ENCODE peak calls at places on chromosomes 2 and 18, in five cellular contexts. One of them, this sample, is unnamed.
A peak's percentile ranks its signal among the peaks of the same experiment; 100 is the strongest.

GRCh38 chr18:77080283-77080682 is 52.3 kb downstream of the MBP start:
- DNase-seq in IMR-90: no peak
- DNase-seq in mesendoderm: no peak
- DNase-seq in aorta: no peak
- DNase-seq in prostate gland: no peak
- DNase-seq in this sample: peak; percentile 57

GRCh38 chr18:13550446-13551304 is 175.7 kb downstream of the FAM210A start:
- DNase-seq in IMR-90: no peak
- DNase-seq in mesendoderm: no peak
- DNase-seq in aorta: no peak
- DNase-seq in prostate gland: no peak
- DNase-seq in this sample: peak; percentile 34

GRCh38 chr2:206082298-206082843 is 3.6 kb downstream of the INO80D start:
- DNase-seq in aorta: no peak
- DNase-seq in prostate gland: no peak
- DNase-seq in IMR-90: no peak
- DNase-seq in mesendoderm: peak; percentile 65
- DNase-seq in this sample: no peak

GRCh38 chr18:50283469-50284209 is 2.3 kb upstream of the MBD1 start:
- DNase-seq in aorta: no peak
- DNase-seq in IMR-90: no peak
- DNase-seq in prostate gland: no peak
- DNase-seq in mesendoderm: no peak
- DNase-seq in this sample: no peak

GRCh38 chr2:29075894-29076700 is 1.8 kb upstream of the PCARE start:
- DNase-seq in IMR-90: peak; percentile 44
- DNase-seq in prostate gland: no peak
- DNase-seq in mesendoderm: no peak
- DNase-seq in aorta: no peak
- DNase-seq in this sample: no peak

GRCh38 chr2:223052710-223053261 is 796 bp downstream of the KCNE4 start:
- DNase-seq in IMR-90: no peak
- DNase-seq in prostate gland: no peak
- DNase-seq in mesendoderm: no peak
- DNase-seq in aorta: peak; percentile 81
- DNase-seq in this sample: no peak

GRCh38 chr2:75079575-75079974 is 119.7 kb downstream of the TACR1 start:
- DNase-seq in mesendoderm: no peak
- DNase-seq in aorta: no peak
- DNase-seq in IMR-90: peak; percentile 15
- DNase-seq in prostate gland: no peak
- DNase-seq in this sample: no peak

GRCh38 chr2:18552351-18553077 is 7.9 kb downstream of the RDH14 start:
- DNase-seq in aorta: no peak
- DNase-seq in mesendoderm: no peak
- DNase-seq in prostate gland: no peak
- DNase-seq in IMR-90: no peak
- DNase-seq in this sample: no peak

GRCh38 chr2:223959688-223960087 is 2.4 kb downstream of the MRPL44 start:
- DNase-seq in mesendoderm: no peak
- DNase-seq in IMR-90: peak; percentile 14
- DNase-seq in aorta: no peak
- DNase-seq in prostate gland: peak; percentile 54
- DNase-seq in this sample: no peak

GRCh38 chr18:36775396-36775795 is 53.4 kb downstream of the TPGS2 start:
- DNase-seq in prostate gland: no peak
- DNase-seq in IMR-90: no peak
- DNase-seq in mesendoderm: no peak
- DNase-seq in aorta: no peak
- DNase-seq in this sample: no peak

GRCh38 chr2:55957142-55957541 is 33.6 kb upstream of the EFEMP1 start:
- DNase-seq in prostate gland: no peak
- DNase-seq in IMR-90: no peak
- DNase-seq in mesendoderm: no peak
- DNase-seq in aorta: no peak
- DNase-seq in this sample: no peak

DNA sequence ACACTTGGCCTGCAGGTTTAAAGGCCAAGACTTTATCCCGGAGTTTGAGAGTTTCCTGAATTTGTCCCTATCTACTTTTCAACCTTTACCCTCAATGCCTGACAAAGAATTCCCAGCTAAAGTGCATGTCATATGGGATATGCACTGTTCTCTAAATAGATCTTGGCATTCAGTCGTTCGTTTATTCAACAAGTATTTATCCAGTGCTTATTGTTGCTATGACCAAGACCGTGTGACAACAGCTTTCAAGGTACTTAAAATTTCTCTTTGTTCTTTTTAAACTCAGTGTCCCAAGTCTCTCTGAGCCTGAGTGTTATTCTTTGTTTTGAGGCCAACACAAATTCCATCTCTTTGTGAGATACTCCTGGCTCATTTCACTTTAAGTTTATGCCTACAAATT is 133.4 kb downstream of the RGPD3 start:
- DNase-seq in mesendoderm: no peak
- DNase-seq in IMR-90: no peak
- DNase-seq in aorta: no peak
- DNase-seq in prostate gland: no peak
- DNase-seq in this sample: no peak
- H3K27ac ChIP-seq in mesendoderm: no peak overlapping the region
- H3K27ac ChIP-seq in IMR-90: no peak overlapping the region
- H3K27ac ChIP-seq in aorta: no peak overlapping the region
- H3K27ac ChIP-seq in prostate gland: no peak overlapping the region
- H3K27ac ChIP-seq in this sample: no peak overlapping the region

GRCh38 chr2:238337846-238338245 is 17.5 kb downstream of the TRAF3IP1 start:
- DNase-seq in IMR-90: no peak
- DNase-seq in mesendoderm: no peak
- DNase-seq in aorta: no peak
- DNase-seq in prostate gland: no peak
- DNase-seq in this sample: no peak
- H3K4me1 ChIP-seq in IMR-90: no peaks in the 10 kb centered on the region
- H3K4me1 ChIP-seq in mesendoderm: no peaks in the 10 kb centered on the region
- H3K4me1 ChIP-seq in aorta: no peaks in the 10 kb centered on the region
- H3K4me1 ChIP-seq in prostate gland: no peaks in the 10 kb centered on the region
- H3K4me1 ChIP-seq in this sample: peaks cover 5% of the 10 kb centered on the region

DNA sequence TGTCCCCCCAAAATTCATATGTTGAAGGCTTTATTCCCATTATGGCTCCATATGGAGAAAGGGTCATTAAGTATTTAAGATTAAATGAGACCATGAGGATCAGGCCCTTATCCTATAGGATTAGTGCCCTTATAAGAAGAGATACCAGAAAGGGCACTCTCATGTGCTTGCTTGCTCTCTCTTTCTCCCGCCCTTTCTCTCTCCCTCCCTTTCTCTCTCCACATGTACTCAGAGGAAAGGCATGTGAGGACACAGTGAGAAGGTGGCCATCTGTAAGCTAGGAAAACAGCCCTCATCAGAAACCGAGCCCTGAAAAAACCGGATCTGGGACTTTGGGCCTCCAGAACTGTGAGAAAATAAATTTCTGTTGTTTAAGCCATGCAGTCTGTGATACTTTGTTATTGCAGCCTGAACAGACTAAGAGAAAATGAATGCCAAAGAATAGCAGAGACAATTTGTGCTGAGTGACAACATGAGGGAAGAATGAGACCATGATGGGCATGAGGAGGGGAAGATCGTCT is 300.0 kb upstream of the SLC39A10 start:
- DNase-seq in mesendoderm: peak; percentile 15
- DNase-seq in IMR-90: no peak
- DNase-seq in aorta: no peak
- DNase-seq in prostate gland: no peak
- DNase-seq in this sample: no peak
- H3K4me3 ChIP-seq in mesendoderm: no peak overlapping the region
- H3K4me3 ChIP-seq in IMR-90: no peak overlapping the region
- H3K4me3 ChIP-seq in aorta: no peak overlapping the region
- H3K4me3 ChIP-seq in prostate gland: no peak overlapping the region
- H3K4me3 ChIP-seq in this sample: no peak overlapping the region

DNA sequence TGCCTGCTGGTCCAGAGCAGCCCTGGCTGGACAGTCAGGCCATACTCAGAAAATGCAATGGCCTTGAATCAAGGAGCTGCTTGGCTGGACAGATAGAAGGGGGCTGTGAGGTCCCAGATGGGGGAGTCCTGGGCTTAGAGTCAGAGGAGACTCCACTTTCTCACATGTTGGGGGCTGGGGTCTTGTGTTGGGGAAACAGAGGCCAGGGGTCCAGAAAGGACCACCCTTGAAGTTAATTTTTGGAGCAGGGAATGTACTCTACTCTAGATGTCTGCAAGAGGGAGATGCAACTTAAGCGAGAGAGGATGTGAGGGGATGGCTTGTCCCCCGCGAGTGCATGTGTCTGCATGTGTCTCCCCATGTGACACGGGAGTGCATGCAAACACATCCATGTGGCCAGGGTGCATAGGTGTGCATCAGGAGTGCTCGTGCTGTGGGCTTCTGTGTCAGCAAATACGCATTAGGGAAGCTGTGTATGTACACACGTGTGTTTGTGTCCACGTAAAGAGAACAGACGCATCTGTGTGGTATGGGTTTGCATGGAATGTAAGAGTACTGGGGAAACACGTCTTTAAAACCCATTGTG is 303.2 kb downstream of the MYCN start:
- DNase-seq in aorta: no peak
- DNase-seq in mesendoderm: no peak
- DNase-seq in IMR-90: no peak
- DNase-seq in prostate gland: no peak
- DNase-seq in this sample: no peak
- H3K27ac ChIP-seq in aorta: no peak overlapping the region
- H3K27ac ChIP-seq in mesendoderm: no peak overlapping the region
- H3K27ac ChIP-seq in IMR-90: no peak overlapping the region
- H3K27ac ChIP-seq in prostate gland: no peak overlapping the region
- H3K27ac ChIP-seq in this sample: no peak overlapping the region

GRCh38 chr2:230666885-230667712 is 45.5 kb upstream of the CAB39 start:
- DNase-seq in aorta: no peak
- DNase-seq in prostate gland: no peak
- DNase-seq in IMR-90: peak; percentile 69
- DNase-seq in mesendoderm: peak; percentile 80
- DNase-seq in this sample: no peak

GRCh38 chr2:230666446-230666845 is 46.2 kb upstream of the CAB39 start:
- DNase-seq in mesendoderm: no peak
- DNase-seq in IMR-90: no peak
- DNase-seq in prostate gland: no peak
- DNase-seq in aorta: no peak
- DNase-seq in this sample: no peak

GRCh38 chr2:230664128-230664527 is 48.5 kb upstream of the CAB39 start:
- DNase-seq in mesendoderm: no peak
- DNase-seq in aorta: no peak
- DNase-seq in prostate gland: no peak
- DNase-seq in IMR-90: peak; percentile 75
- DNase-seq in this sample: no peak

GRCh38 chr2:230665263-230665691 is 47.4 kb upstream of the CAB39 start:
- DNase-seq in prostate gland: no peak
- DNase-seq in mesendoderm: no peak
- DNase-seq in aorta: no peak
- DNase-seq in IMR-90: no peak
- DNase-seq in this sample: no peak

DNA sequence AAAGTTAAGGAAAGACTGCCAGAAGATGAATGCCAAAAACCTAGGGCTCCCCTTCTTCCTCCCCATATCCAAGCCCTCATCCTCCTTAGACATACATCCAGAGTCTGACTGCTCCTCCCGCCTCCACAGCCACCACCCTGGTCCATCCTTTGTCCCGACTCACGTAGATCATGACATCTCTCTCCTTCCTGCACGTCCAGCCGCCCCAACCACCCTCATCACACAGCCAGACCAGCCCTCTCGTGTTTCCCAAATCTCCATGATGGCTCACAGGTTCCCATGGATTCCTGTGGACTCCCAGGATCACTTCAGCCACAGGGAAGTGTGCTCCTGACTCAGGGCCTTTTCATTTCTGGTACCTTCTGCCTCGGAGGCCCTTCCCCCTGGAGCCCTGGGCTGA is 47.8 kb upstream of the CAB39 start:
- DNase-seq in IMR-90: no peak
- DNase-seq in prostate gland: no peak
- DNase-seq in mesendoderm: no peak
- DNase-seq in aorta: no peak
- DNase-seq in this sample: no peak
- H3K4me1 ChIP-seq in IMR-90: peaks cover 26% of the 10 kb centered on the region
- H3K4me1 ChIP-seq in prostate gland: no peaks in the 10 kb centered on the region
- H3K4me1 ChIP-seq in mesendoderm: peaks cover 4% of the 10 kb centered on the region
- H3K4me1 ChIP-seq in aorta: no peaks in the 10 kb centered on the region
- H3K4me1 ChIP-seq in this sample: peaks cover 81% of the 10 kb centered on the region

GRCh38 chr2:127027715-127028114 is 79.2 kb downstream of the BIN1 start:
- DNase-seq in IMR-90: no peak
- DNase-seq in aorta: peak; percentile 39
- DNase-seq in prostate gland: no peak
- DNase-seq in mesendoderm: no peak
- DNase-seq in this sample: no peak

GRCh38 chr2:127022817-127023216 is 84.1 kb downstream of the BIN1 start:
- DNase-seq in prostate gland: no peak
- DNase-seq in IMR-90: no peak
- DNase-seq in aorta: no peak
- DNase-seq in mesendoderm: no peak
- DNase-seq in this sample: no peak

GRCh38 chr2:127023504-127023903 is 83.5 kb downstream of the BIN1 start:
- DNase-seq in IMR-90: no peak
- DNase-seq in mesendoderm: no peak
- DNase-seq in prostate gland: no peak
- DNase-seq in aorta: no peak
- DNase-seq in this sample: no peak

GRCh38 chr2:127025357-127026062 is 81.4 kb downstream of the BIN1 start:
- DNase-seq in aorta: peak; percentile 90
- DNase-seq in IMR-90: peak; percentile 89
- DNase-seq in prostate gland: no peak
- DNase-seq in mesendoderm: peak; percentile 92
- DNase-seq in this sample: peak; percentile 56

DNA sequence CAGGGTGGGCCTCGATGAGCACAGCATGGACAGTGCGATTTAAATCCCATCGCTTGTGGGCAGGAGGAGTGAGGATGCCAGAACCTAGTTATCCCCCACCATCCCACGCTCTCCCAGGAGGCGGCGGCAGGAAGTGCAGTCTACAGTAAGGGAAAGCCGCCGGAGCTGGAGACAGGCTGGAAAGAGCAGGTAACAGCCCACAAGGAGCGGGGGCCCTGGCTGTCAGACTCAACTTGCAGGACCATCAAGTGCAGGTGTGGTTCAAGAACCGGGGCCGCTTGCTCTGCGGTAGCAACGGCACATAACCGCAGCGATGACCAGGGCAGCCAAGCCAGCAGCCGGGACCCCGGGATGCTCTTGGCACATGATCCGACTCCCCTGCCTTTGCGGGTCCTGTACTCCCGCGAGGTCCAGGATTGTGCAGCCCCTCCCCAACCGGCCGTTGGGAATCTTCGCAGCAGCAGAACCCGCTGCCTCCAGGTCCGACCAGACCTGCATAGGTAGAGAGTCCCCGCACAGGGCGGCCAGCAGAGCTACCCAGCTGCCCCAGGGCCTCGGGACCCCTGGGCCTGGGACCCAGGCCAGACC is 82.1 kb downstream of the BIN1 start:
- DNase-seq in aorta: no peak
- DNase-seq in IMR-90: peak; percentile 40
- DNase-seq in prostate gland: no peak
- DNase-seq in mesendoderm: peak; percentile 93
- DNase-seq in this sample: no peak
- H3K4me3 ChIP-seq in aorta: peak overlapping the region; percentile 39
- H3K4me3 ChIP-seq in IMR-90: peak overlapping the region; percentile 36
- H3K4me3 ChIP-seq in prostate gland: peak overlapping the region; percentile 25
- H3K4me3 ChIP-seq in mesendoderm: peak overlapping the region; percentile 55
- H3K4me3 ChIP-seq in this sample: peak overlapping the region; percentile 45

GRCh38 chr18:29311580-29311979 is 1134.7 kb upstream of the CDH2 start:
- DNase-seq in prostate gland: no peak
- DNase-seq in mesendoderm: no peak
- DNase-seq in aorta: no peak
- DNase-seq in IMR-90: no peak
- DNase-seq in this sample: no peak
- H3K27ac ChIP-seq in prostate gland: no peak overlapping the region
- H3K27ac ChIP-seq in mesendoderm: no peak overlapping the region
- H3K27ac ChIP-seq in aorta: no peak overlapping the region
- H3K27ac ChIP-seq in IMR-90: no peak overlapping the region
- H3K27ac ChIP-seq in this sample: no peak overlapping the region

GRCh38 chr2:68385232-68385906 is 20.3 kb downstream of the PLEK start:
- DNase-seq in prostate gland: no peak
- DNase-seq in aorta: no peak
- DNase-seq in mesendoderm: no peak
- DNase-seq in IMR-90: no peak
- DNase-seq in this sample: peak; percentile 41
- H3K4me1 ChIP-seq in prostate gland: no peaks in the 10 kb centered on the region
- H3K4me1 ChIP-seq in aorta: no peaks in the 10 kb centered on the region
- H3K4me1 ChIP-seq in mesendoderm: no peaks in the 10 kb centered on the region
- H3K4me1 ChIP-seq in IMR-90: no peaks in the 10 kb centered on the region
- H3K4me1 ChIP-seq in this sample: peaks cover 52% of the 10 kb centered on the region

This sample was measured in CD8-positive, alpha-beta T cell.